ENCODE peak calls at places on chromosomes 12 and 14, in six cellular contexts. L is hepatocyte, R is GM04504, B is EL, E is sciatic nerve, D is D341Med. S is an unnamed sample.

GRCh38 chr14:35534130-35534883 is at the start of gene INSM2:
- DNase-seq in D (no peak), L (no peak), B (no peak), E (no peak), R (no peak), S (no peak)

GRCh38 chr14:50972734-50973133 is 28.5 kb upstream of the PYGL start:
- DNase-seq in R (no peak), E (no peak), D (no peak), L (no peak), B (no peak), S (no peak)

GRCh38 chr12:108683906-108684556 is 47.3 kb downstream of the CORO1C start:
- DNase-seq in R (no peak), L (no peak), E (no peak), B (no peak), D (no peak), S (no peak)

GRCh38 chr12:110590806-110591326 is 7.7 kb upstream of the PPTC7 start:
- DNase-seq in R (peak; percentile 52), L (no peak), D (no peak), B (no peak), E (no peak), S (no peak)

GRCh38 chr12:45666452-45667215 is 62.9 kb upstream of the ARID2 start:
- DNase-seq in E (no peak), R (no peak), D (no peak), L (no peak), B (no peak), S (no peak)

GRCh38 chr14:30608533-30609006 is 13.5 kb upstream of the SCFD1 start:
- DNase-seq in E (no peak), B (peak; percentile 70), D (no peak), L (peak; percentile 53), R (peak; percentile 15), S (no peak)

GRCh38 chr12:54033106-54033979 is 493 bp downstream of the HOXC5 start:
- DNase-seq in L (peak; percentile 84), E (no peak), B (peak; percentile 63), D (no peak), R (peak; percentile 87), S (no peak)

GRCh38 chr12:6956332-6956727 is 5.2 kb downstream of the PTPN6 start:
- DNase-seq in D (no peak), R (no peak), L (no peak), E (no peak), B (no peak), S (no peak)

GRCh38 chr12:113860950-113861349 is 105.2 kb downstream of the RBM19 start:
- DNase-seq in R (peak; percentile 25), L (peak; percentile 62), B (peak; percentile 88), D (no peak), E (no peak), S (peak; percentile 31)

GRCh38 chr12:40312982-40313576 is 88.3 kb downstream of the LRRK2 start:
- DNase-seq in E (no peak), D (no peak), L (peak; percentile 24), B (peak; percentile 6), R (no peak), S (no peak)

GRCh38 chr12:27424631-27425230 is 21.8 kb upstream of the SMCO2 start:
- DNase-seq in E (no peak), L (peak; percentile 58), R (peak; percentile 50), D (peak; percentile 52), B (peak; percentile 44), S (peak; percentile 17)

GRCh38 chr12:54341343-54341742 is 16.4 kb downstream of the COPZ1 start:
- DNase-seq in D (peak; percentile 76), R (no peak), L (no peak), B (no peak), E (no peak), S (no peak)

GRCh38 chr14:58770501-58770982 is 132.8 kb downstream of the DACT1 start:
- DNase-seq in E (no peak), R (no peak), B (no peak), D (no peak), L (no peak), S (no peak)

GRCh38 chr12:52022841-52023181 is 16.1 kb downstream of the TAMALIN start:
- DNase-seq in L (peak; percentile 56), R (no peak), E (peak; percentile 66), D (no peak), B (no peak), S (no peak)

GRCh38 chr14:73494593-73494992 is 3.9 kb downstream of the RIOX1 start:
- DNase-seq in B (no peak), L (no peak), R (no peak), E (no peak), D (no peak), S (no peak)

GRCh38 chr14:51138353-51139103 is 43.6 kb upstream of the TRIM9 start:
- DNase-seq in L (no peak), B (no peak), R (no peak), E (no peak), D (no peak), S (no peak)

GRCh38 chr14:71711619-71712018 is 220.6 kb upstream of the RGS6 start:
- DNase-seq in B (peak; percentile 91), L (peak; percentile 23), D (peak; percentile 55), E (no peak), R (peak; percentile 75), S (peak; percentile 49)

GRCh38 chr12:2958432-2959193 is 584 bp upstream of the TEAD4 start:
- DNase-seq in R (peak; percentile 42), L (peak; percentile 73), E (no peak), B (peak; percentile 92), D (peak; percentile 91), S (no peak)

GRCh38 chr14:92161521-92161920 is 39.8 kb downstream of the CPSF2 start:
- DNase-seq in E (no peak), R (no peak), D (no peak), B (no peak), L (no peak), S (no peak)

S was measured in smooth muscle cell of the brain vasculature.